ENCODE peak calls at places on chromosome 15, in four cellular contexts. G is foreskin fibroblast, D is AML-193, K is AG04450. U is an unnamed sample.

GRCh38 chr15:40399370-40399769 is 6.2 kb upstream of the IVD start:
- DNase-seq in G (no peak), D (no peak), K (no peak), U (no peak)

GRCh38 chr15:57153140-57153539 is 223.2 kb upstream of the CGNL1 start:
- DNase-seq in G (no peak), D (no peak), K (no peak), U (no peak)

GRCh38 chr15:64351265-64351664 is 4.7 kb downstream of the CSNK1G1 start:
- DNase-seq in G (no peak), D (no peak), K (no peak), U (no peak)

GRCh38 chr15:96047255-96047931 is 283.1 kb upstream of the NR2F2 start:
- DNase-seq in G (peak), D (no peak), K (peak), U (peak)

GRCh38 chr15:48584090-48584831 is 61.2 kb downstream of the FBN1 start:
- DNase-seq in G (no peak), D (no peak), K (no peak), U (no peak)

GRCh38 chr15:81223346-81223971 is 26.8 kb downstream of the IL16 start:
- DNase-seq in G (no peak), D (no peak), K (no peak), U (no peak)

GRCh38 chr15:61138151-61138550 is 91.0 kb downstream of the RORA start:
- DNase-seq in G (no peak), D (no peak), K (no peak), U (no peak)

GRCh38 chr15:80891006-80891405 is 98.6 kb downstream of the MESD start:
- DNase-seq in G (no peak), D (no peak), K (no peak), U (no peak)

GRCh38 chr15:37823601-37824275 is 110.7 kb upstream of the TMCO5A start:
- DNase-seq in G (no peak), D (no peak), K (no peak), U (no peak)

GRCh38 chr15:69540622-69541021 is 88.0 kb downstream of the RPLP1 start:
- DNase-seq in G (no peak), D (no peak), K (no peak), U (no peak)

GRCh38 chr15:28989896-28990295 is 104.1 kb downstream of the APBA2 start:
- DNase-seq in G (no peak), D (no peak), K (no peak), U (no peak)

GRCh38 chr15:91953432-91953831 is 99.9 kb downstream of the SLCO3A1 start:
- DNase-seq in G (no peak), D (no peak), K (no peak), U (no peak)

GRCh38 chr15:79769081-79769481 is 127.7 kb downstream of the MTHFS start:
- DNase-seq in G (peak), D (peak), K (no peak), U (no peak)

GRCh38 chr15:45849136-45849535 is 214.3 kb downstream of the SQOR start:
- DNase-seq in G (no peak), D (no peak), K (no peak), U (peak)

GRCh38 chr15:26807517-26808427 is 34.9 kb upstream of the GABRB3 start:
- DNase-seq in G (no peak), D (no peak), K (no peak), U (no peak)

GRCh38 chr15:79154491-79155182 is 64.1 kb upstream of the RASGRF1 start:
- DNase-seq in G (no peak), D (no peak), K (no peak), U (no peak)

GRCh38 chr15:67927501-67928156 is 87.8 kb upstream of the RNU6-1 start:
- DNase-seq in G (peak), D (no peak), K (peak), U (no peak)

GRCh38 chr15:88144921-88145320 is 111.6 kb downstream of the NTRK3 start:
- DNase-seq in G (no peak), D (no peak), K (no peak), U (no peak)

GRCh38 chr15:45522931-45523331 is 376 bp upstream of the SLC30A4 start:
- DNase-seq in G (peak), D (no peak), K (no peak), U (no peak)

GRCh38 chr15:46309914-46310313 is 675.1 kb downstream of the SQOR start:
- DNase-seq in G (no peak), D (no peak), K (no peak), U (no peak)

GRCh38 chr15:47951761-47952160 is 169.0 kb upstream of the SLC24A5 start:
- DNase-seq in G (no peak), D (no peak), K (no peak), U (no peak)

GRCh38 chr15:82742134-82742533 is 32.5 kb upstream of the AP3B2 start:
- DNase-seq in G (no peak), D (no peak), K (no peak), U (no peak)

GRCh38 chr15:91549581-91549980 is 303.9 kb upstream of the SLCO3A1 start:
- DNase-seq in G (no peak), D (peak), K (no peak), U (no peak)

GRCh38 chr15:50182233-50183013 is 427 bp downstream of the SLC27A2 start:
- DNase-seq in G (peak), D (peak), K (no peak), U (no peak)